ENCODE peak calls at places on chromosomes 7 and 10, in nine cellular contexts. Z, P, V, A, T, S, G, O and U are unnamed samples.

GRCh38 chr10:6201511-6201975 is 1.2 kb upstream of the PFKFB3 start:
- DNase-seq in Z (peak; percentile 80), P (peak; percentile 70), V (peak; percentile 79), A (peak; percentile 78), T (peak; percentile 86), S (peak; percentile 32), G (no peak), O (peak; percentile 69), U (peak; percentile 53)

GRCh38 chr10:102502337-102503151 is at the start of gene ACTR1A:
- DNase-seq in Z (peak; percentile 93), P (peak; percentile 98), V (peak; percentile 100), A (peak; percentile 97), T (peak; percentile 96), S (peak; percentile 93), G (peak; percentile 100), O (peak; percentile 100), U (peak; percentile 94)

GRCh38 chr7:108134486-108134885 is 4.3 kb upstream of the LAMB4 start:
- DNase-seq in Z (no peak), P (no peak), V (no peak), A (no peak), T (no peak), S (no peak), G (no peak), O (no peak), U (no peak)

GRCh38 chr10:72736176-72736795 is 44.3 kb downstream of the MCU start:
- DNase-seq in Z (no peak), P (no peak), V (peak; percentile 69), A (no peak), T (no peak), S (no peak), G (no peak), O (peak; percentile 95), U (no peak)

GRCh38 chr10:86287966-86288579 is 78.5 kb downstream of the GRID1 start:
- DNase-seq in Z (no peak), P (no peak), V (no peak), A (no peak), T (no peak), S (no peak), G (no peak), O (no peak), U (no peak)

GRCh38 chr7:66778201-66778600 is 37.7 kb downstream of the RABGEF1 start:
- DNase-seq in Z (no peak), P (no peak), V (no peak), A (no peak), T (no peak), S (no peak), G (no peak), O (peak; percentile 39), U (no peak)

GRCh38 chr10:5573968-5574641 is 49.3 kb downstream of the CALML3 start:
- DNase-seq in Z (no peak), P (no peak), V (no peak), A (no peak), T (peak; percentile 34), S (no peak), G (no peak), O (no peak), U (no peak)

GRCh38 chr10:361203-362135 is 226.2 kb downstream of the ZMYND11 start:
- DNase-seq in Z (no peak), P (no peak), V (no peak), A (no peak), T (no peak), S (no peak), G (no peak), O (no peak), U (no peak)

GRCh38 chr10:16891375-16892313 is 74.4 kb upstream of the RSU1 start:
- DNase-seq in Z (peak; percentile 13), P (peak; percentile 53), V (peak; percentile 94), A (peak; percentile 33), T (peak; percentile 75), S (no peak), G (peak; percentile 18), O (peak; percentile 84), U (no peak)

GRCh38 chr7:68425377-68425776 is 1172.9 kb upstream of the AUTS2 start:
- DNase-seq in Z (no peak), P (no peak), V (no peak), A (no peak), T (no peak), S (no peak), G (no peak), O (no peak), U (no peak)

GRCh38 chr10:120503695-120504094 is 46.7 kb downstream of the PLPP4 start:
- DNase-seq in Z (no peak), P (no peak), V (no peak), A (no peak), T (no peak), S (no peak), G (no peak), O (no peak), U (no peak)

GRCh38 chr7:3636131-3636860 is 335.2 kb downstream of the SDK1 start:
- DNase-seq in Z (no peak), P (no peak), V (no peak), A (no peak), T (no peak), S (no peak), G (no peak), O (peak; percentile 45), U (no peak)

GRCh38 chr7:16637279-16637795 is 8.2 kb downstream of the ANKMY2 start:
- DNase-seq in Z (no peak), P (no peak), V (no peak), A (no peak), T (no peak), S (no peak), G (no peak), O (no peak), U (no peak)

GRCh38 chr7:97454636-97455035 is 277.2 kb upstream of the TAC1 start:
- DNase-seq in Z (no peak), P (no peak), V (no peak), A (no peak), T (no peak), S (no peak), G (no peak), O (no peak), U (no peak)

GRCh38 chr7:157656195-157656769 is 319.5 kb downstream of the DNAJB6 start:
- DNase-seq in Z (no peak), P (no peak), V (no peak), A (no peak), T (no peak), S (no peak), G (no peak), O (no peak), U (peak; percentile 34)

GRCh38 chr10:74058658-74059057 is 60.7 kb downstream of the VCL start:
- DNase-seq in Z (peak; percentile 13), P (no peak), V (no peak), A (peak; percentile 23), T (no peak), S (no peak), G (no peak), O (no peak), U (no peak)
- TF ChIP-seq CTCF in Z (no peak), P (no peak), V (no peak), A (no peak), T (no peak), S (peak; percentile 33), G (no peak), O (no peak), U (no peak)

DNA sequence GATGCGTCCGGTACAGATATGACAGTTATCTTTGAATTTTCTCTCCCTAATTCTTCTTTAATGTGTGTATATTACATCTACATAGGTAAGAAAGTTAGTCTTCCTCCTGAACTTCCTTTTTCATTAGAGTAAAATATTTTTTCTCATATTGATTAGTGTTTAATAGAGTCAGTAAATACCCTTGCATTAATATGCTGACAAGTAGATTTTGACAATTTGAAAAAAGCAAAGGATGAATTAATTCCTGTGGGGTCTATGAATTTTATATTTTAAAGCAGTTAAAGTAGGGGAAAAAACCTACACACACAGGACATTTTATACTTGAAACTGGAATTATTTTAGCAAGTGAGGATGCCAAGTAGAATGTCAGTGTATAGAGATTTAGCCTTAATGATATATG is 9.4 kb downstream of the OTUD1 start:
- DNase-seq in Z (no peak), P (no peak), V (no peak), A (no peak), T (no peak), S (no peak), G (no peak), O (no peak), U (no peak)
- TF ChIP-seq CTCF in Z (no peak), P (no peak), V (no peak), A (no peak), T (no peak), S (no peak), G (no peak), O (no peak), U (no peak)

GRCh38 chr10:71521504-71522290 is 125.0 kb downstream of the CDH23 start:
- DNase-seq in Z (no peak), P (no peak), V (peak; percentile 45), A (no peak), T (no peak), S (no peak), G (no peak), O (no peak), U (no peak)

GRCh38 chr10:71520042-71520441 is 123.3 kb downstream of the CDH23 start:
- DNase-seq in Z (no peak), P (no peak), V (no peak), A (no peak), T (no peak), S (no peak), G (no peak), O (peak; percentile 20), U (no peak)

GRCh38 chr10:71525102-71525501 is 128.4 kb downstream of the CDH23 start:
- DNase-seq in Z (no peak), P (no peak), V (no peak), A (no peak), T (no peak), S (no peak), G (no peak), O (no peak), U (no peak)

GRCh38 chr10:71523756-71524155 is 127.0 kb downstream of the CDH23 start:
- DNase-seq in Z (no peak), P (no peak), V (no peak), A (no peak), T (no peak), S (no peak), G (no peak), O (no peak), U (no peak)

DNA sequence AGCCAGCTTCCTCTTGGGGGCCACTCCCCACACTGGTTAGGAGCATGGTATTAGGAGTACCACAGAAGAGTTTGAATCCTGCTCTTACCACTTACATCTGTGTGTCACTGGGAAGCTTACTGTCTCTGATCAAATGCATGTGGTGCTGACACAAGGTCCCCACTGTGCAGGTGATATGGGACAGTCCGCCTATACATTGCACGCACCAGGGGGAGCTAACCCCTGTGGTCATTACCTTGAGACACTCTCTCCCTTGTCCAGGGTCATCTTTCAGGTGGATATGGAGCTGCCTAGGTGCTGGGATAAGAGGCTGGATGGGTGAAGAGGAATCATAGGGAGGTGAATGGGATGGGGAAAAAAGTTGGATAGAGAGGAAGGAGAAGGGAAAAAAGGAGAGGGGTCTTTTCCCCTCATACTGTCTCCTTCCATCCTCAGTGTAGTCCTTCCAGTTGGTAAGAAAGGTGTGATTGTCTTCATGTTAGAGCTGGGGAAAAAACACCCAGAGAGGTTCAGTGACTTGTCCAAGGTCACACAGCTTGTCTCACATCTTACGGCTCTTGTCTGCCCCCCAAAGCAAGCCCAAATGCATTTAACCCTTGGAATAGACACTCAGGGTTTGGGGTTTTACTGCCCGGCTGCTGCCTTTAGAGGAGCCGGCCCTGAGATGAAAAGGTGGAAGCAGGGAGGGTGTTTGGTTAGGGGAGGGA is 125.9 kb downstream of the CDH23 start:
- DNase-seq in Z (no peak), P (no peak), V (no peak), A (no peak), T (no peak), S (no peak), G (no peak), O (no peak), U (no peak)
- TF ChIP-seq CTCF in Z (no peak), P (no peak), V (no peak), A (no peak), T (no peak), S (peak; percentile 42), G (no peak), O (no peak), U (no peak)

GRCh38 chr10:75875740-75876139 is 444.3 kb downstream of the LRMDA start:
- DNase-seq in Z (no peak), P (no peak), V (no peak), A (no peak), T (no peak), S (no peak), G (no peak), O (no peak), U (no peak)
- TF ChIP-seq CTCF in Z (no peak), P (no peak), V (no peak), A (no peak), T (no peak), S (no peak), G (no peak), O (no peak), U (no peak)